ENCODE peak calls at places on chromosomes 4 and X, in four cellular contexts. U is NCI-H146, K is fibroblast of lung, X is uterus. Q is an unnamed sample.

GRCh38 chrX:39759526-39760224 is 338.1 kb downstream of the BCOR start:
- DNase-seq in U (peak), K (peak), X (peak), Q (no peak)

GRCh38 chr4:83392562-83392961 is 57.9 kb upstream of the HPSE start:
- DNase-seq in U (no peak), K (no peak), X (no peak), Q (no peak)

GRCh38 chr4:52755409-52755808 is 4.2 kb upstream of the ERVMER34-1 start:
- DNase-seq in U (no peak), K (no peak), X (no peak), Q (no peak)

GRCh38 chrX:24228596-24228995 is 79.1 kb downstream of the ZFX start:
- DNase-seq in U (no peak), K (no peak), X (no peak), Q (no peak)

GRCh38 chr4:77172336-77172735 is 15.3 kb downstream of the CCNG2 start:
- DNase-seq in U (no peak), K (peak), X (no peak), Q (no peak)

GRCh38 chr4:143692241-143692640 is 8.2 kb downstream of the FREM3 start:
- DNase-seq in U (no peak), K (no peak), X (no peak), Q (no peak)

GRCh38 chr4:1019320-1019719 is 7.9 kb downstream of the FGFRL1 start:
- DNase-seq in U (no peak), K (no peak), X (no peak), Q (no peak)

GRCh38 chrX:87409113-87409841 is 108.3 kb upstream of the KLHL4 start:
- DNase-seq in U (no peak), K (peak), X (peak), Q (no peak)

GRCh38 chr4:155666701-155667537 is at the start of gene GUCY1A1:
- DNase-seq in U (no peak), K (no peak), X (peak), Q (peak)

GRCh38 chrX:40953369-40953768 is 131.9 kb upstream of the USP9X start:
- DNase-seq in U (no peak), K (no peak), X (no peak), Q (no peak)

GRCh38 chr4:96170198-96170597 is 330.3 kb downstream of the PDHA2 start:
- DNase-seq in U (peak), K (no peak), X (no peak), Q (peak)

GRCh38 chr4:92106816-92107215 is 196.9 kb upstream of the GRID2 start:
- DNase-seq in U (no peak), K (no peak), X (no peak), Q (no peak)

GRCh38 chrX:130071611-130072349 is 38.5 kb downstream of the ELF4 start:
- DNase-seq in U (no peak), K (no peak), X (no peak), Q (no peak)

GRCh38 chr4:93748943-93749342 is 79.6 kb upstream of the ATOH1 start:
- DNase-seq in U (no peak), K (no peak), X (no peak), Q (no peak)

GRCh38 chr4:113145519-113146291 is 96.3 kb downstream of the ANK2 start:
- DNase-seq in U (peak), K (no peak), X (no peak), Q (no peak)

GRCh38 chr4:15232725-15233597 is 194.9 kb upstream of the C1QTNF7 start:
- DNase-seq in U (peak), K (peak), X (no peak), Q (no peak)

Q was measured in NCI-H748 treated with DMSO at 0.1 percent for 48 hours.